ENCODE peak calls at places on chromosomes 16 and 17, in six cellular contexts. N is brain microvascular endothelial cell; A is SK-N-SH; K is CD4-positive, alpha-beta T cell; C is ovary; Q is cardiac muscle cell. L is an unnamed sample.

GRCh38 chr16:49652441-49653175 is 203.3 kb downstream of the ZNF423 start:
- DNase-seq in N (peak), A (no peak), K (no peak), C (peak), Q (peak), L (no peak)

GRCh38 chr16:50718061-50718760 is 23.7 kb upstream of the CYLD start:
- DNase-seq in N (no peak), A (peak), K (no peak), C (no peak), Q (peak), L (no peak)

GRCh38 chr16:84820305-84820684 is 510 bp downstream of the CRISPLD2 start:
- DNase-seq in N (no peak), A (no peak), K (no peak), C (no peak), Q (no peak), L (no peak)

GRCh38 chr16:26645629-26646028 is 421.1 kb upstream of the C16orf82 start:
- DNase-seq in N (no peak), A (peak), K (no peak), C (no peak), Q (no peak), L (no peak)

GRCh38 chr17:50184611-50185398 is 16.6 kb downstream of the COL1A1 start:
- DNase-seq in N (no peak), A (no peak), K (no peak), C (peak), Q (peak), L (no peak)

GRCh38 chr17:10197721-10198508 is 491 bp downstream of the GAS7 start:
- DNase-seq in N (no peak), A (peak), K (no peak), C (peak), Q (no peak), L (no peak)

GRCh38 chr17:10063730-10064221 is 134.6 kb downstream of the GAS7 start:
- DNase-seq in N (no peak), A (no peak), K (no peak), C (no peak), Q (peak), L (peak)

GRCh38 chr16:11613381-11614303 is 26.9 kb upstream of the LITAF start:
- DNase-seq in N (no peak), A (no peak), K (no peak), C (no peak), Q (no peak), L (no peak)

GRCh38 chr17:79664925-79665738 is 54.3 kb upstream of the RBFOX3 start:
- DNase-seq in N (no peak), A (peak), K (no peak), C (peak), Q (peak), L (peak)

DNA sequence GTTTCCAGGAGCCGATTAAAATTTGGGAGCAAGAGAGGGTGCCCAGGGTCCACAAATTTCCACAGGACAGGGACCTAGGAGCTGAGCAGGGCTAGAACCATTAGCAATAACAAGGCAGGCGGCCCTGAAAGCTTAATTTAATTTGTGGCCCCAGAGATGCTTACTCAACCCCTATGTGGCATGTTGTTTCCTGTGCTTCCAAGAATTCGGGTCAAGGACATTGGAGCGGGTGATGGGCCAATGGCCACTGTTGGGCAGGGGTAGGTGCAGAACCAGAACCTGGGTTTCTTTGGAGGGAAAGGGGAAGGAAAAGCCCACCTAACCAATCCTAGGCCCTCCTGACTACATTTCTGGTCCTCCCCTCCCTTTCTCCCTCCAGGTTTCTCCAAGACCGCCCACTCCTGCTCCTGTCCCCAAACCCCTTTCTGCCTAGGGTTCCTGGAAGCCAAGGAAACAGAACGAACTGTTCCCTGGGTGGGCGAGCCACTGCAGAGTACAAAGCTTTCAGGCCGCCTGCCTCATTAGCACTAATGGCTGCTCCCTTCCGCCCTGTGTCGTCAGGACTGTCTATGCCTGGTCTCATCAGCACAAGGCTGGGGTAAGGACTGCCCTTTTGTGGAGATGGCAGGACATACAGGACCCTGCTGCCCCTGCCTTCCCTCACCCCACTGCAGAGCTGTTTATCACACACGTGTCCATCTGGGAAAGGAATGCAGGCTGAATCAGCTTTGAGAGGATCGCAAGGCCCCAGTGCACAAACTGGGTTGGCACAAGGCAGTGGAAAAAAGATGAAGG is 581 bp upstream of the AGRP start:
- DNase-seq in N (no peak), A (no peak), K (no peak), C (peak), Q (no peak), L (peak)
- H3K27ac ChIP-seq in N (no peak), A (no peak), K (no peak), C (no peak), Q (peak), L (peak)

DNA sequence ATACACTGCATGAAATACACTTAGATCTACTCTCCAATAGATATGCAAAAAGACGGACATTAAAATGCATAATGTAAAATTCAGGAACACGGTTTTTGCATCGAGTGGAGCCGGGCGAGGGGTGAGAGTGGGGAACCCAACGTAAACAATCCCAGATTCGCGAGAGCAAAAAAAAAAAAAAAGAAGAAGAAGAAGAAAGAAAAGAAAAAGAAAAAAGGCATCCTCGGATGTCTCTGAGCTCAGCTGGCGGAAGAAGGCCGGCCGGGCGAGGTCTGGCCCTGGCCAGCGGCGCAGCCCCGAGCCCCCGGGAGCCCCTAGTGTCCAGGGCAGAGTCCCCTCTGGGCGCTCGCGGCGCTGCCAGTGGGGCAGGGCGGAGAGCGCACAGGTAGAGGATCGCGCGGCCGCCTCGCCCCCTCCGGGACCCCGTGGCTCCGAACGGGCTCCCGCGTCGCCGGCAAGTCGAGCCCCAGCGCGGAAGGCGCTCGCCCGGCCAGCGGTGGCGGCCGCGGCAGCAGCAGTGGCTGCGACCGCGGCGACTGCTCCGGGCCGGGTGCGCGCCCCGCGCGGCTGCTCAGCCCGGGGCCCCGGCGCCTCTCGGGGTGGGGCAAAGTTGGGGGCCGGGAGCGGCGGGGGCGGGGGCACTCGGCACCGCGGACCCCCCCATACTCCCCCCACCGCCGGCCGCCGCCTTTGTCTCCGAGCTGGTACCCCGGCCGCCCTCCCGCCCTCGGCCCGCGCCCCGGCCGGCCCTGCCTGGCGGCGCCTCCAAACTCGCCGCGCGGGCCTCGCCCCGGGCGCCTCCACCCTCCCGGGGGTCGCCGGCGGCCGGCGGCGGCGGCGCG is 9.7 kb upstream of the ZFHX3 start:
- DNase-seq in N (no peak), A (peak), K (no peak), C (peak), Q (peak), L (peak)
- TF ChIP-seq CTCF in N (peak), A (peak), K (no peak), C (peak), Q (peak), L (peak)

GRCh38 chr17:22273308-22273707 is 581.0 kb downstream of the KCNJ18 start:
- DNase-seq in N (no peak), A (no peak), K (no peak), C (peak), Q (no peak), L (no peak)
- H3K27ac ChIP-seq in N (no peak), A (no peak), K (no peak), C (no peak), Q (no peak), L (no peak)

GRCh38 chr17:2982854-2983636 is 80.4 kb downstream of the OR1D5 start:
- DNase-seq in N (no peak), A (no peak), K (no peak), C (peak), Q (peak), L (peak)
- TF ChIP-seq CTCF in N (peak), A (peak), K (no peak), C (peak), Q (peak), L (peak)

GRCh38 chr17:20009302-20010098 is at the start of gene SPECC1:
- DNase-seq in N (peak), A (peak), K (peak), C (peak), Q (no peak), L (peak)

GRCh38 chr17:20009052-20009301 is 182 bp upstream of the SPECC1 start:
- DNase-seq in N (no peak), A (no peak), K (no peak), C (no peak), Q (peak), L (no peak)

GRCh38 chr17:20008242-20009051 is 712 bp upstream of the SPECC1 start:
- DNase-seq in N (no peak), A (peak), K (peak), C (peak), Q (no peak), L (no peak)

GRCh38 chr17:20010886-20011402 is 1.8 kb downstream of the SPECC1 start:
- DNase-seq in N (no peak), A (no peak), K (no peak), C (no peak), Q (no peak), L (no peak)

GRCh38 chr17:20010099-20010863 is 1.1 kb downstream of the SPECC1 start:
- DNase-seq in N (peak), A (peak), K (no peak), C (peak), Q (peak), L (peak)
- H3K27ac ChIP-seq in N (no peak), A (no peak), K (no peak), C (peak), Q (no peak), L (peak)

DNA sequence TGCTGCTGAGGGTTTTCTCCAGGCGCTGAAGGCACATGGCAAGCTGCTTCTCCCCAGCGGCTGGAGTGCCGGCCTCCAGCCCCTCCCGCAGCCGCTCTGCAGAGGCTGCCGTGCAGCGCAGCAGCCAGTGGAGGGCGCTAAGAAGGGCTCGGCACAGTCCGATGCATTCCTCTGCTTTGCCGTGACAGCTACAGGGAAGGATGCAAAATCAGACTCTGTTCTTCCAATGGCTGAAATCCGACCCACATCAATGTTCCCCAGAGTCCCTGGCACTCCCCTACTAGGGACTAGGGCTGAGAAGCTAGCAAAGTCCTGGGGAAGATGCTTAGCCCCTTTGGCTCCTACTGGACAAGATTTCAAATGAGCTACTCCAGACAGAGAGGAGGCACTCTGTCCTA is 19.0 kb downstream of the MED24 start:
- DNase-seq in N (peak), A (peak), K (no peak), C (no peak), Q (peak), L (peak)
- TF ChIP-seq CTCF in N (peak), A (peak), K (peak), C (no peak), Q (peak), L (peak)

GRCh38 chr17:68103148-68103547 is 67.6 kb downstream of the KPNA2 start:
- DNase-seq in N (no peak), A (peak), K (no peak), C (no peak), Q (no peak), L (no peak)
- H3K27ac ChIP-seq in N (no peak), A (no peak), K (no peak), C (no peak), Q (no peak), L (no peak)